ENCODE peak calls at places on chromosome 6, in ten cellular contexts. Z, R, S, I, E, Q, X, T, P and O are unnamed samples.

GRCh38 chr6:84791233-84791632 is 26.8 kb upstream of the TBX18 start:
- DNase-seq in E (no peak), T (peak; percentile 48), I (no peak), Z (no peak), R (no peak), P (no peak), Q (no peak), X (peak; percentile 72), S (no peak), O (no peak)

GRCh38 chr6:86477510-86478166 is 459.7 kb upstream of the HTR1E start:
- DNase-seq in R (no peak), X (no peak), I (no peak), S (no peak), E (no peak), P (no peak), Z (no peak), T (no peak), Q (no peak), O (no peak)

GRCh38 chr6:27553123-27553904 is 80.4 kb upstream of the ZNF184 start:
- DNase-seq in S (no peak), T (peak; percentile 14), I (no peak), Z (no peak), X (peak; percentile 89), R (no peak), P (no peak), Q (no peak), E (no peak), O (no peak)

GRCh38 chr6:147514831-147515230 is 6.3 kb downstream of the SAMD5 start:
- DNase-seq in Q (no peak), X (no peak), S (no peak), P (no peak), E (no peak), I (no peak), T (no peak), R (no peak), Z (no peak), O (no peak)

GRCh38 chr6:103872219-103872618 is 987.5 kb downstream of the HACE1 start:
- DNase-seq in Q (no peak), E (no peak), R (no peak), P (no peak), I (no peak), Z (no peak), T (no peak), S (no peak), X (no peak), O (no peak)

GRCh38 chr6:7146079-7146828 is 38.5 kb downstream of the RREB1 start:
- DNase-seq in X (peak; percentile 60), E (no peak), R (peak; percentile 34), Z (peak; percentile 66), T (peak; percentile 79), P (peak; percentile 42), Q (no peak), S (no peak), I (no peak), O (no peak)

GRCh38 chr6:129621252-129621651 is 88.7 kb downstream of the ARHGAP18 start:
- DNase-seq in P (no peak), E (peak; percentile 29), I (no peak), R (no peak), T (no peak), X (peak; percentile 52), Z (no peak), S (no peak), Q (no peak), O (no peak)

GRCh38 chr6:9295641-9296040 is 860.3 kb upstream of the SLC35B3 start:
- DNase-seq in T (no peak), Z (no peak), S (no peak), Q (no peak), E (no peak), X (no peak), R (no peak), P (no peak), I (no peak), O (no peak)